ENCODE peak calls at places on chromosomes 6 and 20, in four cellular contexts. R is IMR-90, V is colonic mucosa, U is esophagus squamous epithelium. H is an unnamed sample.

GRCh38 chr6:112282217-112282616 is 27.9 kb upstream of the LAMA4 start:
- DNase-seq in R (peak; percentile 97), V (peak; percentile 35), U (no peak), H (no peak)

GRCh38 chr20:54625497-54625896 is 150.1 kb downstream of the DOK5 start:
- DNase-seq in V (no peak), R (no peak), U (no peak), H (no peak)

GRCh38 chr6:106084973-106085686 is 1.0 kb upstream of the PRDM1 start:
- DNase-seq in V (no peak), U (no peak), R (peak; percentile 68), H (no peak)

GRCh38 chr20:24694727-24695528 is 225.5 kb downstream of the SYNDIG1 start:
- DNase-seq in U (no peak), R (no peak), V (no peak), H (peak; percentile 91)

GRCh38 chr6:17419189-17419575 is 25.8 kb downstream of the CAP2 start:
- DNase-seq in U (no peak), R (no peak), V (no peak), H (no peak)

GRCh38 chr6:134466751-134467525 is 149.0 kb upstream of the SGK1 start:
- DNase-seq in V (no peak), U (no peak), R (peak; percentile 34), H (no peak)

GRCh38 chr6:52049252-52050050 is 38.0 kb downstream of the PKHD1 start:
- DNase-seq in V (no peak), U (no peak), R (peak; percentile 37), H (no peak)

GRCh38 chr20:63567132-63567381 is 7.0 kb downstream of the HELZ2 start:
- DNase-seq in U (no peak), R (no peak), V (no peak), H (no peak)

GRCh38 chr6:156934054-156934424 is 156.9 kb downstream of the ARID1B start:
- DNase-seq in U (no peak), R (no peak), V (no peak), H (no peak)

GRCh38 chr6:156928972-156929371 is 151.8 kb downstream of the ARID1B start:
- DNase-seq in R (no peak), U (no peak), V (no peak), H (no peak)

GRCh38 chr6:156935000-156935399 is 157.8 kb downstream of the ARID1B start:
- DNase-seq in V (no peak), R (no peak), U (no peak), H (no peak)

GRCh38 chr6:156931283-156931682 is 154.1 kb downstream of the ARID1B start:
- DNase-seq in V (no peak), U (no peak), R (no peak), H (no peak)

DNA sequence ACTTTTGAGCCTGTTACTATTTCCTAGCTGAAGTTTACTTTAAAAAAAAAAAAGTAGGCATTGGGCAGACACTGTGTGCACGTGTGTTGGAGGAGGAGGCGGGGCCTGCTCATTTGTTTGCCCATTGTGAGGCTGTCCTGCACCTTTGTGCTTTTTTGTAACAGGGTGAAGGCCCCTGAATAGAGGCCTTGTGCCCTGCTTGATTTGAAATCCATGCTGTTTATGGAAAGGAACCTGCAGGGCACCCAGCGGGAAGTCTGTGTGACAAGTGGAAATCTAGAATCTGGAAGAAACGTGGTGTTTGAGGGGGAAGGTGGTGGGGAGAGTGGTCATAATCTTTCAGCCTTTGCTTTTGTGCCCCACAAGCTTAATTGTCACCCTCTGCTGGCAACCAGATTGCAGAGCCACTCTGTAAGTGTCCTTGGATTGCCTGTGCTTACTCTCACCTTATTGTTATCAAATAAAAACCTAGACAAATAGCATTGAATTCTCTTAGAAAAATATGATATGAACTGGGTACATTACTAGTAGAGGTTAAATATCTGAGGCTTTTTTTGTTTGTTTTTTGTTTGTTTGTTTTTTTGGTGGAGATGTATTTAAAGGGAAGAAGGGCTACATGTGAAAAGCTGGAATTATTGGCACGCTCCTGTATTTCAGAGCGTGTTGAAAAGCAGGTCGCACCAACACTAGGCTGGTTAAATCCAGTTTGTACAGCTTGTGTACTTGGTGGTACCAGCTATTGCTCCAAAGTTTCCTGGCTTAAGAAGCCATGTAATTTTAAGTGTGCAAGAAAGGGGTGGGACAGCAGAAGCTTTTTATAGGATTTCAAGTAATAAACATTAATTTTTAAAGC is 156.2 kb downstream of the ARID1B start:
- DNase-seq in R (no peak), V (peak; percentile 83), U (no peak), H (no peak)
- TF ChIP-seq CTCF in R (no peak), V (no peak), U (no peak), H (no peak)

GRCh38 chr6:33695451-33695855 is 16.0 kb downstream of the UQCC2 start:
- DNase-seq in U (no peak), V (no peak), R (no peak), H (no peak)
- H3K27ac ChIP-seq in U (peak overlapping the region; percentile 40), V (no peak overlapping the region), R (no peak overlapping the region), H (peak overlapping the region; percentile 83)

GRCh38 chr6:6700421-6700820 is 111.9 kb downstream of the LY86 start:
- DNase-seq in R (no peak), U (no peak), V (no peak), H (no peak)

GRCh38 chr6:6699741-6700367 is 111.3 kb downstream of the LY86 start:
- DNase-seq in R (peak; percentile 91), V (peak; percentile 96), U (no peak), H (no peak)

GRCh38 chr6:6703720-6704422 is 115.4 kb downstream of the LY86 start:
- DNase-seq in U (no peak), V (peak; percentile 94), R (no peak), H (no peak)

GRCh38 chr6:6700871-6701270 is 112.4 kb downstream of the LY86 start:
- DNase-seq in U (no peak), R (no peak), V (no peak), H (no peak)

GRCh38 chr6:6701864-6702263 is 113.3 kb downstream of the LY86 start:
- DNase-seq in U (no peak), R (no peak), V (peak; percentile 76), H (no peak)
- H3K4me3 ChIP-seq in U (no peak overlapping the region), R (no peak overlapping the region), V (no peak overlapping the region), H (no peak overlapping the region)

GRCh38 chr6:144265390-144265789 is 19.7 kb upstream of the UTRN start:
- DNase-seq in U (no peak), V (no peak), R (peak; percentile 61), H (no peak)

GRCh38 chr6:144264270-144265060 is 20.7 kb upstream of the UTRN start:
- DNase-seq in R (peak; percentile 90), U (no peak), V (no peak), H (no peak)

GRCh38 chr6:144265061-144265357 is 20.1 kb upstream of the UTRN start:
- DNase-seq in U (no peak), V (no peak), R (peak; percentile 35), H (no peak)

GRCh38 chr6:144263786-144264185 is 21.3 kb upstream of the UTRN start:
- DNase-seq in R (peak; percentile 38), V (no peak), U (no peak), H (no peak)

GRCh38 chr6:144262470-144263369 is 22.4 kb upstream of the UTRN start:
- DNase-seq in U (no peak), R (no peak), V (peak; percentile 27), H (no peak)
- TF ChIP-seq CTCF in U (no peak), R (no peak), V (peak; percentile 15), H (no peak)

GRCh38 chr6:130993292-130993765 is 69.7 kb downstream of the EPB41L2 start:
- DNase-seq in R (no peak), U (no peak), V (peak; percentile 67), H (no peak)
- H3K27ac ChIP-seq in R (no peak overlapping the region), U (no peak overlapping the region), V (no peak overlapping the region), H (no peak overlapping the region)

GRCh38 chr6:150016324-150017185 is 8.8 kb downstream of the RAET1L start:
- DNase-seq in R (peak; percentile 61), V (peak; percentile 65), U (no peak), H (no peak)
- H3K4me3 ChIP-seq in R (no peak overlapping the region), V (no peak overlapping the region), U (no peak overlapping the region), H (no peak overlapping the region)

GRCh38 chr6:16244446-16244845 is 6.1 kb downstream of the GMPR start:
- DNase-seq in U (no peak), V (no peak), R (no peak), H (no peak)

GRCh38 chr6:16244869-16245451 is 6.6 kb downstream of the GMPR start:
- DNase-seq in V (no peak), U (no peak), R (peak; percentile 51), H (no peak)

GRCh38 chr6:16241321-16241689 is 2.9 kb downstream of the GMPR start:
- DNase-seq in V (no peak), R (no peak), U (no peak), H (peak; percentile 74)

GRCh38 chr6:16243664-16244063 is 5.3 kb downstream of the GMPR start:
- DNase-seq in R (no peak), V (no peak), U (no peak), H (no peak)

DNA sequence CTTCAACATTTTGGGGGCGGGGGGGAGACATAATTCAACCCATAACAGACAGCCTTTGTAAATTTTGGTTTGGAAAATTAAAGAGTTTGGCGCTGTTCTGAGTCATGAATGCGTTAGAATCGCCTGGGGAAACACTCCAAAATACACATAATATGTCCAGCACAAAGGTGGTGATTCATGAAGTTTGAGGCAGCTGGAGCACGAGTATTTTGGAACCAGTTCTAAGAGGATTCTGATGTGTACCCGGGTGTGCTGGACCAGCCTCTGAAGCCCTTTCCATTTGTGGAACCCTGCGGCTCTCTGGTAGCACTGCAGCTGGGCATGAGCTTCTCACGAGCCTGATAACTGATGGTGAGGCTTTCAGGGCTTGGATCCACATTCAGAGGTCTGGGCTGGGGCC is 4.7 kb downstream of the GMPR start:
- DNase-seq in U (no peak), V (no peak), R (peak; percentile 87), H (no peak)
- TF ChIP-seq CTCF in U (no peak), V (no peak), R (no peak), H (no peak)

H was measured in vagina.